ENCODE peak calls at places on chromosome 16, in four cellular contexts. One of them, this sample, is unnamed.
A peak's percentile ranks its signal among the peaks of the same experiment; 100 is the strongest.

GRCh38 chr16:54194008-54194731 is 92.4 kb downstream of the IRX3 start:
- DNase-seq in K562: no peak
- DNase-seq in HepG2: no peak
- DNase-seq in HCT116: no peak
- DNase-seq in this sample: no peak

GRCh38 chr16:763903-764750 is 3.6 kb downstream of the MSLN start:
- DNase-seq in K562: no peak
- DNase-seq in HepG2: no peak
- DNase-seq in HCT116: no peak
- DNase-seq in this sample: no peak

GRCh38 chr16:82263456-82264159 is 93.6 kb upstream of the MPHOSPH6 start:
- DNase-seq in K562: peak; percentile 86
- DNase-seq in HepG2: peak; percentile 56
- DNase-seq in HCT116: peak; percentile 53
- DNase-seq in this sample: peak; percentile 36

GRCh38 chr16:14132696-14133048 is 61.6 kb downstream of the MRTFB start:
- DNase-seq in K562: no peak
- DNase-seq in HepG2: no peak
- DNase-seq in HCT116: no peak
- DNase-seq in this sample: no peak

GRCh38 chr16:81497690-81498089 is 53.1 kb downstream of the CMIP start:
- DNase-seq in K562: no peak
- DNase-seq in HepG2: no peak
- DNase-seq in HCT116: no peak
- DNase-seq in this sample: no peak

GRCh38 chr16:75860654-75861053 is 134.4 kb upstream of the CPHXL start:
- DNase-seq in K562: no peak
- DNase-seq in HepG2: peak; percentile 21
- DNase-seq in HCT116: no peak
- DNase-seq in this sample: no peak

GRCh38 chr16:21302898-21303528 is 24.9 kb upstream of the CRYM start:
- DNase-seq in K562: peak; percentile 33
- DNase-seq in HepG2: no peak
- DNase-seq in HCT116: peak; percentile 28
- DNase-seq in this sample: peak; percentile 96

GRCh38 chr16:55622930-55623561 is 32.7 kb upstream of the SLC6A2 start:
- DNase-seq in K562: peak; percentile 60
- DNase-seq in HepG2: peak; percentile 100
- DNase-seq in HCT116: peak; percentile 15
- DNase-seq in this sample: peak; percentile 0

GRCh38 chr16:71383054-71383773 is 24.7 kb downstream of the CALB2 start:
- DNase-seq in K562: no peak
- DNase-seq in HepG2: no peak
- DNase-seq in HCT116: no peak
- DNase-seq in this sample: no peak

GRCh38 chr16:56814537-56815432 is 50.2 kb upstream of the SLC12A3 start:
- DNase-seq in K562: no peak
- DNase-seq in HepG2: peak; percentile 95
- DNase-seq in HCT116: no peak
- DNase-seq in this sample: no peak

GRCh38 chr16:26859086-26859485 is 207.6 kb upstream of the C16orf82 start:
- DNase-seq in K562: no peak
- DNase-seq in HepG2: no peak
- DNase-seq in HCT116: no peak
- DNase-seq in this sample: no peak

GRCh38 chr16:29029168-29029994 is 44.5 kb downstream of the LAT start:
- DNase-seq in K562: peak; percentile 80
- DNase-seq in HepG2: no peak
- DNase-seq in HCT116: no peak
- DNase-seq in this sample: no peak

GRCh38 chr16:48383877-48384304 is 1.3 kb downstream of the SIAH1 start:
- DNase-seq in K562: peak; percentile 22
- DNase-seq in HepG2: peak; percentile 70
- DNase-seq in HCT116: no peak
- DNase-seq in this sample: no peak

GRCh38 chr16:4414187-4414909 is 2.0 kb downstream of the CORO7 start:
- DNase-seq in K562: no peak
- DNase-seq in HepG2: no peak
- DNase-seq in HCT116: no peak
- DNase-seq in this sample: no peak

GRCh38 chr16:12091569-12092346 is 115.2 kb downstream of the SNX29 start:
- DNase-seq in K562: no peak
- DNase-seq in HepG2: no peak
- DNase-seq in HCT116: no peak
- DNase-seq in this sample: no peak

GRCh38 chr16:4261557-4262172 is 11.2 kb downstream of the TFAP4 start:
- DNase-seq in K562: peak; percentile 61
- DNase-seq in HepG2: peak; percentile 26
- DNase-seq in HCT116: peak; percentile 22
- DNase-seq in this sample: no peak

GRCh38 chr16:27315333-27316037 is 1.7 kb downstream of the IL4R start:
- DNase-seq in K562: no peak
- DNase-seq in HepG2: peak; percentile 81
- DNase-seq in HCT116: peak; percentile 43
- DNase-seq in this sample: no peak

GRCh38 chr16:7731121-7731520 is 398.5 kb downstream of the RBFOX1 start:
- DNase-seq in K562: no peak
- DNase-seq in HepG2: no peak
- DNase-seq in HCT116: no peak
- DNase-seq in this sample: no peak

GRCh38 chr16:2792945-2793344 is 5.3 kb upstream of the PRSS41 start:
- DNase-seq in K562: no peak
- DNase-seq in HepG2: no peak
- DNase-seq in HCT116: no peak
- DNase-seq in this sample: no peak

GRCh38 chr16:67547423-67548264 is 14.7 kb upstream of the CTCF start:
- DNase-seq in K562: no peak
- DNase-seq in HepG2: no peak
- DNase-seq in HCT116: no peak
- DNase-seq in this sample: no peak

GRCh38 chr16:12067714-12068401 is 91.3 kb downstream of the SNX29 start:
- DNase-seq in K562: peak; percentile 71
- DNase-seq in HepG2: peak; percentile 84
- DNase-seq in HCT116: peak; percentile 65
- DNase-seq in this sample: peak; percentile 79

GRCh38 chr16:81601008-81601428 is 156.4 kb downstream of the CMIP start:
- DNase-seq in K562: no peak
- DNase-seq in HepG2: no peak
- DNase-seq in HCT116: no peak
- DNase-seq in this sample: no peak

GRCh38 chr16:3119701-3120408 is 7.5 kb downstream of the ZNF205 start:
- DNase-seq in K562: no peak
- DNase-seq in HepG2: no peak
- DNase-seq in HCT116: no peak
- DNase-seq in this sample: no peak

GRCh38 chr16:84754353-84754856 is 54.6 kb downstream of the USP10 start:
- DNase-seq in K562: peak; percentile 74
- DNase-seq in HepG2: peak; percentile 83
- DNase-seq in HCT116: peak; percentile 79
- DNase-seq in this sample: no peak

GRCh38 chr16:15609286-15609649 is 33.7 kb downstream of the MARF1 start:
- DNase-seq in K562: no peak
- DNase-seq in HepG2: no peak
- DNase-seq in HCT116: no peak
- DNase-seq in this sample: no peak

GRCh38 chr16:70437017-70437581 is 1.8 kb downstream of the ST3GAL2 start:
- DNase-seq in K562: peak; percentile 62
- DNase-seq in HepG2: peak; percentile 57
- DNase-seq in HCT116: no peak
- DNase-seq in this sample: no peak

GRCh38 chr16:83473109-83473508 is 334.7 kb upstream of the HSBP1 start:
- DNase-seq in K562: no peak
- DNase-seq in HepG2: no peak
- DNase-seq in HCT116: no peak
- DNase-seq in this sample: no peak

GRCh38 chr16:72372646-72373045 is 200.7 kb upstream of the PMFBP1 start:
- DNase-seq in K562: no peak
- DNase-seq in HepG2: no peak
- DNase-seq in HCT116: no peak
- DNase-seq in this sample: no peak

GRCh38 chr16:89104930-89105571 is 11.4 kb downstream of the ACSF3 start:
- DNase-seq in K562: no peak
- DNase-seq in HepG2: no peak
- DNase-seq in HCT116: no peak
- DNase-seq in this sample: no peak
- TF ChIP-seq TCF7L2 in K562: no peak
- TF ChIP-seq TCF7L2 in HepG2: no peak
- TF ChIP-seq TCF7L2 in HCT116: no peak
- TF ChIP-seq TCF7L2 in this sample: no peak

DNA sequence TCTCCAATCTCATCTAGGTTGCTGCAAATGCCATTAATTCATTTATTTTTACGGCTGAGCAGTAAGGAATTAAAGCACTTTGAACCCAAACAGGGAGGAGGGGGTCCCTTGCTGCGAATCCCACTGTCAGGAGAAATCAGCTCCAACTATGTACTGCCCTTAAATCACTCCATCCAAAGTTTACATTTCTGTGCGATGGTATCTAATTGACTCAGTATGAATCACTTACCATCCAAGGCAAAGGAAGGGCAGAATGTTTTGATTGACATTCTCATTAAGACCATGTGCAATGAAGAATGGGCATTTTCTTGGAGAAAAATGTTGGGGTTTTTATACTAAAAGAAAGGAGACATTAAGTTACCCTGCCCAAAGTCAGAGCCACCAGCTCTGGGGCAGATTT is 47.7 kb upstream of the XYLT1 start:
- DNase-seq in K562: no peak
- DNase-seq in HepG2: no peak
- DNase-seq in HCT116: no peak
- DNase-seq in this sample: no peak
- TF ChIP-seq TCF7L2 in K562: no peak
- TF ChIP-seq TCF7L2 in HepG2: no peak
- TF ChIP-seq TCF7L2 in HCT116: no peak
- TF ChIP-seq TCF7L2 in this sample: no peak

GRCh38 chr16:1777375-1778199 is 4.7 kb upstream of the MRPS34 start:
- DNase-seq in K562: no peak
- DNase-seq in HepG2: no peak
- DNase-seq in HCT116: no peak
- DNase-seq in this sample: no peak

GRCh38 chr16:1779741-1780676 is 2.4 kb downstream of the SPSB3 start:
- DNase-seq in K562: no peak
- DNase-seq in HepG2: no peak
- DNase-seq in HCT116: no peak
- DNase-seq in this sample: no peak

GRCh38 chr16:1778200-1779179 is 3.9 kb downstream of the SPSB3 start:
- DNase-seq in K562: no peak
- DNase-seq in HepG2: no peak
- DNase-seq in HCT116: no peak
- DNase-seq in this sample: no peak

GRCh38 chr16:1780677-1781072 is 1.7 kb downstream of the SPSB3 start:
- DNase-seq in K562: no peak
- DNase-seq in HepG2: no peak
- DNase-seq in HCT116: no peak
- DNase-seq in this sample: no peak

DNA sequence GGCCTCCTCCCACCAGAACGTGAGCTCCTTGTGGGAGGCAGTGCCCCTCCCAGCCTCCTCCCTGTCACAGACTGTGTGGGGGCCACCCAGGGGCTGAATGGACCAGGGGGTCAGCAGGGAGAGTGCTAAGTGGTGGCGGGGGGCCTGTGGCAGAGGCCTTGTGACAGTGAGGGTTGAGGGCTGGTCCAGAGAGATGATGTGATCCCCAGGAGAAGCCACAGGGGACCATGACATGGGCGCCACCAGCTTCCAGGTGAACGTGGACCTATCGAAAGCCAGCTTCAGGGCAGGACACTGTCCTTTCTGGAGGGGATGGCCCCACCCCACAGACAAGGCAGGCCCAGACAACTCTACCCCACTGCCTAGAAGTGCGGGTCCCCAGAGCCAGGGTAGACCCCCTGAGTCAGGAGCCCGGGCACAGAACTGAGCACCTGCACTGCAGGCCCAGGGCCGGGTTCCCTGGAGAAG is 3.1 kb downstream of the SPSB3 start:
- DNase-seq in K562: no peak
- DNase-seq in HepG2: no peak
- DNase-seq in HCT116: no peak
- DNase-seq in this sample: no peak
- TF ChIP-seq TCF7L2 in K562: no peak
- TF ChIP-seq TCF7L2 in HepG2: no peak
- TF ChIP-seq TCF7L2 in HCT116: no peak
- TF ChIP-seq TCF7L2 in this sample: no peak

GRCh38 chr16:30964540-30965226 is 7.1 kb downstream of the SETD1A start:
- DNase-seq in K562: no peak
- DNase-seq in HepG2: no peak
- DNase-seq in HCT116: no peak
- DNase-seq in this sample: no peak

GRCh38 chr16:30957456-30958163 is at the start of gene SETD1A:
- DNase-seq in K562: peak; percentile 84
- DNase-seq in HepG2: peak; percentile 93
- DNase-seq in HCT116: peak; percentile 90
- DNase-seq in this sample: no peak

GRCh38 chr16:30963925-30964511 is 6.5 kb downstream of the SETD1A start:
- DNase-seq in K562: no peak
- DNase-seq in HepG2: no peak
- DNase-seq in HCT116: no peak
- DNase-seq in this sample: no peak

GRCh38 chr16:30958164-30959083 is 870 bp downstream of the SETD1A start:
- DNase-seq in K562: peak; percentile 95
- DNase-seq in HepG2: peak; percentile 71
- DNase-seq in HCT116: peak; percentile 35
- DNase-seq in this sample: no peak

DNA sequence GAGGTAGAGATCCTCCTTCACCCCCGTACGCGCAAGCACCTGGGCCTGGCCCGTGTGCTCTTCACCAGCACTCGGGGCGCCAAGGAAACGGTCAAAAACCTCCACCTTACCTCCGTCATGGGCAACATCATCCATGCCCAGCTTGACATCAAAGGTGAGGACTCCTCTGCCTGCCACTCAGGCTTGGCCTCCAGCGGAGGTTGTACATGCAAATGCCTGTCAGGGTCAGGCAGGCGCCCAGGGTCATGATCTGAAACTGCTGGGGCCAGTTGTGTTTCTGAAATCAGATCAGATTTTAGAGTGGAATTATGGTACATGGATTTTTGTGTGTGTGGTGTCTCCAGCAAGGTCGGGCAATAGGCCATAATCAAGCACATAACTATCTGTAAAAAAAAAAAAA is 3.8 kb downstream of the SETD1A start:
- DNase-seq in K562: no peak
- DNase-seq in HepG2: no peak
- DNase-seq in HCT116: no peak
- DNase-seq in this sample: no peak
- TF ChIP-seq TCF7L2 in K562: no peak
- TF ChIP-seq TCF7L2 in HepG2: no peak
- TF ChIP-seq TCF7L2 in HCT116: no peak
- TF ChIP-seq TCF7L2 in this sample: no peak

This sample was measured in Panc1.